ENCODE peak calls at places on chromosomes 13 and 19, in seven cellular contexts. W is IMR-90, B is H9, S is H1, Y is neuronal stem cell, Q is trophoblast cell, C is mesenchymal stem cell. E is an unnamed sample.

GRCh38 chr13:99496322-99497142 is 4.7 kb upstream of the TM9SF2 start:
- DNase-seq in W (peak), Y (no peak), S (no peak), Q (no peak), C (peak), B (peak), E (peak)

GRCh38 chr19:343451-343931 is 1.1 kb downstream of the MIER2 start:
- DNase-seq in Q (no peak), Y (no peak), S (no peak), W (no peak), C (no peak), B (no peak), E (no peak)

GRCh38 chr19:38692458-38693379 is 45.3 kb downstream of the ACTN4 start:
- DNase-seq in Y (no peak), B (no peak), W (no peak), S (no peak), Q (no peak), C (no peak), E (no peak)

GRCh38 chr19:39672473-39672872 is 16.8 kb downstream of the LGALS16 start:
- DNase-seq in S (no peak), C (no peak), Y (no peak), B (no peak), Q (no peak), W (no peak), E (no peak)

GRCh38 chr13:36345438-36346221 is 564 bp downstream of the SPART start:
- DNase-seq in C (peak), Q (peak), B (peak), Y (peak), S (peak), W (peak), E (peak)

GRCh38 chr19:33216198-33216830 is 9.3 kb downstream of the SLC7A10 start:
- DNase-seq in W (no peak), Y (no peak), Q (no peak), C (no peak), S (no peak), B (peak), E (peak)

GRCh38 chr13:34467450-34468083 is 474.5 kb upstream of the NBEA start:
- DNase-seq in Q (no peak), S (no peak), B (no peak), C (no peak), Y (no peak), W (no peak), E (no peak)

GRCh38 chr19:8358948-8359347 is 5.0 kb upstream of the ANGPTL4 start:
- DNase-seq in C (no peak), W (no peak), Q (no peak), S (no peak), Y (no peak), B (no peak), E (no peak)

GRCh38 chr19:48332351-48332661 is 7.0 kb downstream of the EMP3 start:
- DNase-seq in W (no peak), B (no peak), Y (no peak), S (no peak), Q (no peak), C (no peak), E (no peak)

GRCh38 chr13:41356788-41357187 is 45.7 kb downstream of the NAA16 start:
- DNase-seq in Y (no peak), Q (peak), B (no peak), C (no peak), S (no peak), W (no peak), E (no peak)

GRCh38 chr13:33615436-33615835 is 202.5 kb upstream of the RFC3 start:
- DNase-seq in W (no peak), B (no peak), C (no peak), S (no peak), Q (no peak), Y (no peak), E (no peak)

GRCh38 chr19:30312582-30313352 is 59.4 kb upstream of the ZNF536 start:
- DNase-seq in B (no peak), Q (no peak), S (no peak), C (no peak), Y (no peak), W (no peak), E (no peak)

GRCh38 chr19:7874080-7874856 is at the start of gene PRR36:
- DNase-seq in Y (peak), W (no peak), C (peak), S (peak), Q (no peak), B (peak), E (peak)

GRCh38 chr19:27962260-27962659 is 1250.7 kb downstream of the UQCRFS1 start:
- DNase-seq in Q (no peak), W (no peak), S (no peak), C (no peak), Y (no peak), B (no peak), E (no peak)

GRCh38 chr19:19121371-19121770 is 16.9 kb downstream of the TMEM161A start:
- DNase-seq in S (no peak), Y (no peak), W (no peak), B (no peak), C (no peak), Q (no peak), E (no peak)

GRCh38 chr19:35816262-35816661 is 3.6 kb upstream of the PRODH2 start:
- DNase-seq in S (no peak), W (no peak), B (peak), Y (no peak), C (no peak), Q (no peak), E (no peak)

GRCh38 chr19:45670670-45671453 is 2.8 kb downstream of the GIPR start:
- DNase-seq in W (peak), Q (peak), Y (peak), B (peak), C (peak), S (peak), E (peak)

GRCh38 chr13:49444517-49445395 is 682 bp downstream of the SETDB2 start:
- DNase-seq in Y (peak), B (no peak), Q (peak), C (peak), W (peak), S (no peak), E (peak)

GRCh38 chr13:36395280-36395679 is 37.0 kb upstream of the CCNA1 start:
- DNase-seq in Y (no peak), S (no peak), B (no peak), C (peak), Q (peak), W (peak), E (peak)

GRCh38 chr13:21686761-21687391 is 16.0 kb downstream of the FGF9 start:
- DNase-seq in C (no peak), B (no peak), W (no peak), S (no peak), Q (no peak), Y (no peak), E (no peak)

GRCh38 chr19:719081-719512 is 10.4 kb downstream of the PALM start:
- DNase-seq in B (no peak), S (peak), Q (no peak), Y (no peak), W (no peak), C (no peak), E (no peak)

GRCh38 chr19:46733693-46734240 is 12.1 kb upstream of the FKRP start:
- DNase-seq in S (no peak), B (no peak), W (no peak), Q (no peak), C (no peak), Y (no peak), E (no peak)

GRCh38 chr13:64083396-64083795 is 2667.7 kb upstream of the PCDH20 start:
- DNase-seq in Y (no peak), C (no peak), W (peak), Q (no peak), B (no peak), S (no peak), E (no peak)

GRCh38 chr13:64078025-64078424 is 2662.4 kb upstream of the PCDH20 start:
- DNase-seq in B (no peak), W (no peak), Q (no peak), S (no peak), Y (no peak), C (no peak), E (no peak)

GRCh38 chr13:64075543-64076271 is 2660.1 kb upstream of the PCDH20 start:
- DNase-seq in W (no peak), Q (no peak), S (no peak), Y (no peak), B (no peak), C (no peak), E (no peak)

GRCh38 chr13:64074989-64075474 is 2659.4 kb upstream of the PCDH20 start:
- DNase-seq in Y (no peak), W (no peak), C (no peak), Q (no peak), S (no peak), B (no peak), E (no peak)

DNA sequence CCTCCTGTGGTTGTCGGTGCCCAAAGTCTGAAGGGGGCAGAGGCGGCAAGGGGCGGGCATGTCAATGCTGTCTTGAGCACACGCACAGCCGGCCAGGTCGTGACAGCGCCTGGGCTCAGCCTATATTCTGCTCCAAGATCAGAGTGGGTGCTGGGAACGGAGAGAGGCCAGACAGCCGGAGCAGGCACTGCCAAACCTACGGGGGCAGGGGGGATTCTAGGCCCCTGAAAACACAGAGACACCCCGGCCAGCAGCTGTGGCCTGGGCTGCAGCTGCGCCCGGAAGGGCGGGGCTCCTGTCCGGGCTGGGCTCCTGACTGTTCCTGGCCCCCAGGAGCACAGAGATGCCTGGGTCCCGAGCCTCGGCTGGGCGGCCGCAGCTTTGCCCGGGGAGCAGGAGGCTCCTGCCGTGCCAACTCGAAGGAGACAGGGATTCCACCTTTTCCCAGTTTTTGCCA is 2662.9 kb upstream of the PCDH20 start:
- DNase-seq in Q (no peak), B (no peak), C (no peak), W (no peak), Y (no peak), S (no peak), E (no peak)
- H2BK120ac ChIP-seq in Q (no peak), B (no peak), C (no peak), W (no peak), Y (no peak), S (no peak), E (no peak)

DNA sequence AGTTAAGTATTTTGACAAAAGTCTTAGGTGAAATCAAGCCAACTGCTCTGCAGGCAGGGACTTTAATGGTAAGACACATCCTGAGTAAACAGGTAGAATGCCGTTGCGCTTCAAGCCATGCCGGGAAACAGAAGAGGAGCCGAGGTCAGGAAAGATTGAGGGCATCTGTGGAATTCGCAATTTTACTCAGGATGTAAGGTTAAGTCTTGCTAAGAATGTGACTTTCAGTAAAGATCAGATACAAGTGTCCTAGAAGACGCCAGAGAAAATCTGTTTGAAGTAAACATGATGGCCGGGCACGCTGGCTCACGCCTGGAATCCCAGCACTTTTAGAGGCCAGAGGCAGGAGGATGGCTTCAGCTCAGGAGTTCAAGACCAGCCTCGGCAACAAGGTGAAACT is 33.4 kb upstream of the DPRX start:
- DNase-seq in S (no peak), C (no peak), W (no peak), Q (peak), B (no peak), Y (no peak), E (peak)
- H2BK5ac ChIP-seq in S (peak), C (no peak), W (no peak), Q (peak), B (no peak), Y (no peak), E (no peak)

GRCh38 chr13:59950201-59950730 is 213.5 kb downstream of the DIAPH3 start:
- DNase-seq in B (no peak), W (peak), Y (no peak), S (no peak), Q (no peak), C (peak), E (no peak)

GRCh38 chr13:59946924-59947323 is 216.8 kb downstream of the DIAPH3 start:
- DNase-seq in W (peak), C (peak), B (no peak), Q (peak), S (no peak), Y (no peak), E (no peak)

GRCh38 chr13:59948686-59949085 is 215.0 kb downstream of the DIAPH3 start:
- DNase-seq in C (no peak), S (no peak), Y (no peak), Q (no peak), B (no peak), W (no peak), E (no peak)

DNA sequence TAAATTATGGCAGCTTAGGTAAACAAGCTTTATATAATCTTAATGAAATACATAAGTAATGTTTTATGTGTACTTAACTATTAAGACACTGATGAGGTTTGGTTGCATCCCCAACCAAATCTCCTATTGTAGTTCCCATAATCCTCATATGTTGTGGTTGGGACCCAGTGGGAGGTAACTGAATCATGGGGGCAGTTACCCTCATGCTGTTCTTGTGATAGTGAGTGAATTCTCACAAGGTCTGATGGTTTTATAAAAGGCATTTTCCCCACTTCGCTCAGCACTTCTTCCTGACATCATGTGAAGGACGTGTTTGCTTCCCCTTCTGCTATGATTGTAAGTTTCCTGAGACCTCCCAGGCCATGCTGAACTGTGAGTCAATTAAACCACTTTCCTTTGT is 212.7 kb downstream of the DIAPH3 start:
- DNase-seq in B (no peak), S (no peak), C (no peak), Y (no peak), W (no peak), Q (no peak), E (peak)
- H2BK120ac ChIP-seq in B (no peak), S (no peak), C (no peak), Y (no peak), W (no peak), Q (no peak), E (no peak)

GRCh38 chr13:55437162-55437561 is 1703.6 kb upstream of the PRR20A start:
- DNase-seq in S (no peak), Y (peak), C (no peak), Q (no peak), B (no peak), W (no peak), E (no peak)

DNA sequence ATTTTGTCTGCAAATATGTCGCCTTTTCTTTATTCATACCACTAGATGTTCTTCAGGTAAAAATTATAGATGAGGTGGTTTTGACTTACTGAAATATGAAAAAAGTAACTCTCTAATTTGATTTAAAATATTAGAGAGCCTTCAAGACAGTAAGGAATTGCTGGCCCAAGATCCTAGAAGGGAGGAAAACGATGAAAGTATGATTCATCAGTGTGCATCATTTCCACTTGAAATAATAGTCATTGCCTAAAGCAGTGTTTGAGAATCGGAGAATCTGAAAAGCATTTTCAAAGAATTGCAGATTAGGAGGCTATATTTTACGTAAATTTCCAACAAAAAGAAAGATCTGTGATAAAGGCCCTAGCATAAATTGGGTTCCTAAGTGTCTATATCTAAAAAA is 1707.9 kb upstream of the PRR20A start:
- DNase-seq in Y (no peak), C (no peak), W (no peak), S (no peak), B (no peak), Q (no peak), E (no peak)
- H2BK5ac ChIP-seq in Y (no peak), C (no peak), W (no peak), S (no peak), B (no peak), Q (no peak), E (no peak)